ENCODE peak calls at places on chromosome 2, in nine cellular contexts. N is AG04450, W is psoas muscle, X is right atrium auricular region, G is ascending aorta, O is astrocyte, L is OCI-LY7, J is breast epithelium, V is adrenal gland. P is an unnamed sample.

GRCh38 chr2:44333994-44334393 is 27.3 kb downstream of the PREPL start:
- DNase-seq in N (no peak), W (no peak), X (no peak), G (no peak), O (no peak), L (no peak), J (no peak), V (no peak), P (no peak)

GRCh38 chr2:185833864-185834263 is 95.3 kb downstream of the FSIP2 start:
- DNase-seq in N (no peak), W (no peak), X (no peak), G (no peak), O (peak), L (no peak), J (no peak), V (no peak), P (no peak)

GRCh38 chr2:29281086-29281485 is 165.9 kb downstream of the CLIP4 start:
- DNase-seq in N (no peak), W (no peak), X (no peak), G (no peak), O (no peak), L (no peak), J (no peak), V (no peak), P (no peak)

GRCh38 chr2:96143848-96144480 is 1.3 kb downstream of the DUSP2 start:
- DNase-seq in N (no peak), W (peak), X (no peak), G (no peak), O (no peak), L (peak), J (no peak), V (no peak), P (no peak)

GRCh38 chr2:152042636-152043615 is 55.9 kb downstream of the CACNB4 start:
- DNase-seq in N (no peak), W (no peak), X (no peak), G (no peak), O (no peak), L (no peak), J (no peak), V (no peak), P (no peak)

GRCh38 chr2:212646698-212647097 is 108.1 kb upstream of the ERBB4 start:
- DNase-seq in N (peak), W (no peak), X (no peak), G (no peak), O (peak), L (no peak), J (no peak), V (no peak), P (peak)

GRCh38 chr2:143217512-143218136 is 88.4 kb downstream of the ARHGAP15 start:
- DNase-seq in N (no peak), W (no peak), X (no peak), G (no peak), O (no peak), L (no peak), J (no peak), V (no peak), P (no peak)

GRCh38 chr2:5140367-5140766 is 551.8 kb upstream of the SOX11 start:
- DNase-seq in N (no peak), W (no peak), X (no peak), G (no peak), O (peak), L (no peak), J (no peak), V (no peak), P (peak)

GRCh38 chr2:95359035-95359434 is 43.5 kb upstream of the FAHD2A start:
- DNase-seq in N (peak), W (no peak), X (no peak), G (peak), O (peak), L (no peak), J (no peak), V (no peak), P (peak)

GRCh38 chr2:162518894-162519293 is 175.0 kb downstream of the GCA start:
- DNase-seq in N (no peak), W (no peak), X (no peak), G (no peak), O (no peak), L (no peak), J (no peak), V (no peak), P (no peak)

GRCh38 chr2:162520959-162521358 is 177.0 kb downstream of the GCA start:
- DNase-seq in N (no peak), W (no peak), X (no peak), G (no peak), O (no peak), L (no peak), J (no peak), V (no peak), P (no peak)

GRCh38 chr2:162521871-162522655 is 178.1 kb downstream of the GCA start:
- DNase-seq in N (no peak), W (no peak), X (no peak), G (no peak), O (no peak), L (no peak), J (no peak), V (no peak), P (no peak)

GRCh38 chr2:162524849-162525248 is 180.9 kb downstream of the GCA start:
- DNase-seq in N (no peak), W (no peak), X (no peak), G (no peak), O (no peak), L (no peak), J (no peak), V (no peak), P (no peak)

GRCh38 chr2:162524192-162524591 is 180.3 kb downstream of the GCA start:
- DNase-seq in N (no peak), W (no peak), X (no peak), G (no peak), O (no peak), L (no peak), J (no peak), V (no peak), P (no peak)
- TF ChIP-seq CTCF in N (no peak), W (no peak), X (no peak), G (no peak), O (no peak), L (no peak), J (no peak), V (peak), P (no peak)

DNA sequence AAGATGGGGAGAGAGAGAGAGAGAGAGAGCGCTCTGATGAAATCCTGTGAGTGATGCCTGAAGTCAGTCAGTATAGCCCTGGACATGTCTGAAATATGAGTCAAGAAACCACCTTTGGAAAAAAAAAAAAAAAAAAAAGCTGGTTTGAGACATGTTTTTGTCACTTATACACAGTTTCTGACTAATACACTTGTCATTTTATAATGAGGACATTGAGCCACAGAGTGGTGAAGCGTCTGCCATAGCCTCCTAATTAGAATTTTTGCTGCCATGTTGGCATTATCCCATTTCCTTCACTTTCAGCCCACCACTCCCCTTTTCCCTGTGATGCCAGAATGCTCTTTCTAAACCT is 15.7 kb upstream of the MYO3B start:
- DNase-seq in N (no peak), W (no peak), X (no peak), G (no peak), O (peak), L (no peak), J (no peak), V (no peak), P (peak)
- H3K27ac ChIP-seq in N (no peak), W (no peak), X (no peak), G (no peak), O (no peak), L (no peak), J (no peak), V (no peak), P (no peak)

DNA sequence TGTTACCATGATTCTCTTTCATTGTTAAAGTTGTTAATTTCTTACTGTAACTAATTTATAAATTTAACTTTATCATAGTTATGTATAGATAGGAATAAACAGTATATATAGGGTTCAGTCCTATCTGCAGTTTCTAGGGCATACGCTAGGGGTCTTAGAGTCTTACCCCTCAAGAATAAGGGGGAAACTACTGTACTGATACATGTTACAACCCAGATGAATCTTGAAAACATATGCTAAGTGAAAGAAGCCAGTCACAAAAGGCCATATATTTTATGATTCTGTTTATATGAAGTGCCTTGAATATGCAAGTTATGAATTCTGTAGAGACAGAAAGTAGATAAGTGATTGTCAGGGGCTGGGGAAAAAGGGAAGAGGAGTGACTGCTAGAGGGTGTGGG is 52.4 kb downstream of the RTN4 start:
- DNase-seq in N (no peak), W (no peak), X (no peak), G (no peak), O (no peak), L (no peak), J (no peak), V (no peak), P (no peak)
- TF ChIP-seq CTCF in N (peak), W (peak), X (no peak), G (no peak), O (no peak), L (peak), J (no peak), V (no peak), P (peak)

DNA sequence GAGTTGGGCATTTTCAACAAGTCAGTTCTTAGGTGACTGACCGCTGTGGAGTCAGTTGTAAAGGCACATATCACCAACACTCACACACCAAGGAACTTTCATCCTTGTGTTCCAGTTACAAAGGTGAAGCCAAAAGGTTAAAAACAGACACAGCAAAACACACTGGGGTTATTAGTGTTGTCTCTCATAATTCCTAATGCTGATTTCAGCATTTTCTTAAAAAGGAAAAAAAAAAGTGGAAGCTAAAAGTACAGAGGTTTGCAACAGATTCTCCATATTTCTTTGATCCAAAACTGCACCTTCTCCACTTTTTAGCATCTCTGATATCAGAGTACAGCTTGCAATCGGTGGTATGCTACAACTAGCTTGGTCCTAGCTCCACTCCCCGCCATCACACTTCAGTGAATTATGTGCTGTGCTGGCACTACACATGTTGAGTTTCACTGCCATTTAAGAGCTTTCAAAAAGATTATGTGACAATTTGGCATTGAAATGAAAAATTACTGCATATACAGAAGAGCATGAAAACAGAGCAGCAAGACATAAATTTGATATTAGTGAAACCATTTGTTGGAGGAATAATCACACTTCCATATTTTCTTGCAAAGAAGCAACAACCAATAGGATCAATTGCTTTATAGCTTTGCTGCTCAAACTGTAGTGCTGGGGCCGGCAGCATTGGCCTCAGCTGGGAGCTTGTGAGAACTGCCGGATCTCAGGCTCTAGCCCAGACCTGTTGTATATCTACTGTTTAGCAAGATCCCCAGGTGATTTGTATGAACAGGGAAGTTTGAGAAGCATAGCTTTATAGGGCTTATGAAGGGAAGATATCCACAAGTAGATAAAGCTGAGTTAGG is 62.3 kb upstream of the DAPL1 start:
- DNase-seq in N (no peak), W (no peak), X (no peak), G (peak), O (no peak), L (no peak), J (no peak), V (no peak), P (no peak)
- H3K27ac ChIP-seq in N (no peak), W (no peak), X (no peak), G (no peak), O (no peak), L (no peak), J (no peak), V (no peak), P (no peak)

GRCh38 chr2:69770193-69770702 is 28.3 kb downstream of the ANXA4 start:
- DNase-seq in N (no peak), W (peak), X (peak), G (peak), O (peak), L (no peak), J (no peak), V (peak), P (peak)

GRCh38 chr2:69770747-69771146 is 28.8 kb downstream of the ANXA4 start:
- DNase-seq in N (no peak), W (no peak), X (no peak), G (no peak), O (no peak), L (no peak), J (no peak), V (no peak), P (no peak)

GRCh38 chr2:69774984-69775982 is 33.3 kb downstream of the ANXA4 start:
- DNase-seq in N (no peak), W (no peak), X (no peak), G (no peak), O (no peak), L (no peak), J (no peak), V (no peak), P (no peak)

GRCh38 chr2:69771461-69771860 is 29.5 kb downstream of the ANXA4 start:
- DNase-seq in N (no peak), W (no peak), X (no peak), G (no peak), O (no peak), L (no peak), J (no peak), V (no peak), P (no peak)

GRCh38 chr2:69773201-69773600 is 31.3 kb downstream of the ANXA4 start:
- DNase-seq in N (no peak), W (no peak), X (peak), G (no peak), O (peak), L (no peak), J (no peak), V (no peak), P (peak)
- TF ChIP-seq CTCF in N (no peak), W (no peak), X (no peak), G (no peak), O (no peak), L (no peak), J (no peak), V (no peak), P (no peak)

P was measured in foreskin keratinocyte.